ENCODE peak calls at places on chromosomes 12 and 14, in five cellular contexts. F is IMR-90, D is GM12878, G is SK-N-SH, Y is K562. Q is an unnamed sample.

GRCh38 chr12:132356686-132357622 is 27.6 kb upstream of the GALNT9 start:
- DNase-seq in G (no peak), Y (peak; percentile 27), F (peak; percentile 16), D (no peak), Q (no peak)

GRCh38 chr14:61527325-61528100 is 167.8 kb upstream of the HIF1A start:
- DNase-seq in F (peak; percentile 91), Y (peak; percentile 7), G (no peak), D (no peak), Q (peak; percentile 30)

GRCh38 chr12:124685689-124685993 is 118.2 kb upstream of the NCOR2 start:
- DNase-seq in D (no peak), F (no peak), Y (no peak), G (no peak), Q (no peak)

GRCh38 chr12:96255077-96255476 is 60.9 kb downstream of the ELK3 start:
- DNase-seq in G (no peak), Y (no peak), F (peak; percentile 57), D (no peak), Q (no peak)

GRCh38 chr14:30906752-30907658 is 32.6 kb downstream of the COCH start:
- DNase-seq in F (peak; percentile 15), D (no peak), Y (no peak), G (peak; percentile 26), Q (peak; percentile 58)

GRCh38 chr12:127559349-127560040 is 707.5 kb upstream of the TMEM132C start:
- DNase-seq in Y (peak; percentile 16), D (peak; percentile 11), G (peak; percentile 16), F (peak; percentile 94), Q (no peak)

GRCh38 chr14:52473557-52473956 is 78.7 kb downstream of the TXNDC16 start:
- DNase-seq in F (peak; percentile 51), Y (no peak), G (peak; percentile 16), D (no peak), Q (peak; percentile 44)

GRCh38 chr14:84760506-84760905 is 769.4 kb upstream of the FLRT2 start:
- DNase-seq in F (no peak), D (no peak), Y (no peak), G (no peak), Q (no peak)

GRCh38 chr14:20624495-20625070 is 16.9 kb downstream of the OR6S1 start:
- DNase-seq in F (peak; percentile 60), G (no peak), D (no peak), Y (peak; percentile 28), Q (no peak)

GRCh38 chr12:63266988-63267387 is 116.0 kb upstream of the AVPR1A start:
- DNase-seq in D (no peak), F (no peak), G (no peak), Y (no peak), Q (no peak)

DNA sequence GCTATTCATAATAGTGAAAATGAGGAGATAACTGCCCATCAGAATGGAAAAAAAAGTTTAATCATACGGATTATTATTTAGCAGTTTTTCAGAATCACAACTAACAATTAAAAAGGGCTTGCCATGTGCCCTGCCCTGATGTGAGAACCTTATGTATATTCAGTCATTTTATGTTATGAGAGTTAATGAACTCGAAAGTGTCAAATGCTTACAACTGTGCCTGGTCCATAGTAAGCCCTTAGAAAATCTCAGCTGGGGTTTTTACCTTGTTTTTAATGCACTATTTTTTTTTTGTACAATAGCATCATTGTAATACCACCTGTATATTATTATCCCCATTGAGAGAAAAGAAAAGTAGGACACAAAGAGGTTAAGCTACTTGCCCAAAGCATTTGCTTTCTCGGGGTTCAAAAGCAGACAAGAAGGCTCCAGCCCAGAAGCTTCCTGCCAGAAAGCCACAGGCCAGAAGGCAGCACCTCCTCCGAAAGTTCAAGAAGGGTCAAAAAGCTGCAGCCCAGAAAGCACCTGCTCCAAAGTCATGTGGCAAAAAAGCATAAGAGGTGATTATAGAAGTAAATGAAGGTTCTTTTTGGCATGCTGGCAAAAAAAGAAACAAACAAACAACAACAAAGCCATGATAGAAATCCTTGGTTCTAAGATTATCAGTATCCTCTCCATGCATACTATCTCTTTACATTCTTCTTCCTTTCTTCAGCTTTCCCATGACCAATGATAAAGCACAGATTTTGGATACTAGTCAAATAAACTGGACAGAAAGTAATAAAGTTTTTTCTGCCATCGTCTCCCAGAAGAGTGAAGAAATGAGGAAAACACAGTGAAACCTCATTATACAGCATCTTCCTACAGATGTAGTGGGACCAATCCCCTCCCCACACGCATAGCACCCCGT is 59.1 kb upstream of the NAP1L1 start:
- DNase-seq in F (no peak), G (no peak), D (peak; percentile 38), Y (no peak), Q (no peak)
- TF ChIP-seq MXI1 in F (no peak), G (no peak), D (no peak), Y (no peak), Q (no peak)

GRCh38 chr12:16300706-16301105 is 23.2 kb upstream of the SLC15A5 start:
- DNase-seq in D (no peak), G (no peak), Y (no peak), F (no peak), Q (no peak)

GRCh38 chr12:16297521-16297920 is 20.0 kb upstream of the SLC15A5 start:
- DNase-seq in D (no peak), Y (no peak), F (no peak), G (no peak), Q (no peak)

GRCh38 chr12:16303939-16304338 is 26.5 kb upstream of the SLC15A5 start:
- DNase-seq in F (no peak), Y (no peak), G (no peak), D (no peak), Q (no peak)

GRCh38 chr12:16300222-16300621 is 22.7 kb upstream of the SLC15A5 start:
- DNase-seq in G (no peak), D (no peak), F (peak; percentile 11), Y (no peak), Q (no peak)

GRCh38 chr12:16299403-16299802 is 21.9 kb upstream of the SLC15A5 start:
- DNase-seq in G (no peak), D (no peak), F (peak; percentile 1), Y (no peak), Q (no peak)
- TF ChIP-seq MXI1 in G (no peak), D (no peak), F (no peak), Y (no peak), Q (no peak)

GRCh38 chr12:85516039-85516438 is 236.0 kb downstream of the ALX1 start:
- DNase-seq in Y (no peak), D (no peak), G (no peak), F (no peak), Q (no peak)

GRCh38 chr12:85516667-85517325 is 236.8 kb downstream of the ALX1 start:
- DNase-seq in F (no peak), G (no peak), Y (no peak), D (no peak), Q (no peak)

DNA sequence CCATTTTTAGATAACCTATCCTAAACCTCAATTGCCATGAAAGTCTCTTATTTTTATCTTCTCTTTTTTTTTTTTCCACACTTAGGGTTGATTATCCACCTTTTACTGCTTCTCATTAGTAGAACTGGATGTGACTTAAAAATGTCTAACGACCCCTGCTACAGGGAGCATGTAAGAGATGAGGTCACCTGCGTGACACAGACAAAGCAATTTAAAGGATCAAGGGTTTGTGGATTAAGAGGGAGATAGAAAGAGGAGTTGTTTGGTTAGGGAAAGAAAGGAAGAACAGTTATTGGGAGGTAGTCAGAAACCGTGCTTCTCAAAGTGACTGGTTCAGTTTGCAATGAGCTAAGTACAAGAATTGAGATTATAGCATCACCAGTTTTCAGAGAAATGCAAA is 239.1 kb downstream of the ALX1 start:
- DNase-seq in F (no peak), Y (no peak), D (no peak), G (no peak), Q (no peak)
- TF ChIP-seq MXI1 in F (no peak), Y (no peak), D (no peak), G (no peak), Q (no peak)

GRCh38 chr12:98638009-98638408 is 6.6 kb downstream of the IKBIP start:
- DNase-seq in G (no peak), F (no peak), Y (no peak), D (no peak), Q (no peak)

GRCh38 chr12:98637068-98637467 is 7.5 kb downstream of the IKBIP start:
- DNase-seq in D (no peak), G (no peak), Y (no peak), F (no peak), Q (no peak)

GRCh38 chr12:98639526-98639925 is 5.1 kb downstream of the IKBIP start:
- DNase-seq in F (no peak), G (no peak), D (no peak), Y (no peak), Q (no peak)

GRCh38 chr12:98635657-98636323 is 8.8 kb downstream of the IKBIP start:
- DNase-seq in G (no peak), Y (no peak), D (peak; percentile 44), F (peak; percentile 77), Q (peak; percentile 20)
- TF ChIP-seq MXI1 in G (no peak), Y (no peak), D (no peak), F (no peak), Q (no peak)

GRCh38 chr14:34334329-34334728 is 127.7 kb downstream of the SPTSSA start:
- DNase-seq in Y (no peak), G (no peak), D (no peak), F (no peak), Q (no peak)

GRCh38 chr14:34328178-34328577 is 133.9 kb downstream of the SPTSSA start:
- DNase-seq in G (no peak), D (no peak), Y (no peak), F (peak; percentile 7), Q (no peak)

GRCh38 chr14:34329281-34329680 is 132.8 kb downstream of the SPTSSA start:
- DNase-seq in G (no peak), D (no peak), Y (no peak), F (peak; percentile 14), Q (no peak)

GRCh38 chr14:34330846-34331245 is 131.2 kb downstream of the SPTSSA start:
- DNase-seq in F (no peak), D (no peak), G (no peak), Y (no peak), Q (no peak)

GRCh38 chr14:34331728-34332623 is 130.1 kb downstream of the SPTSSA start:
- DNase-seq in D (peak; percentile 80), F (peak; percentile 62), Y (peak; percentile 43), G (peak; percentile 68), Q (peak; percentile 95)
- TF ChIP-seq MXI1 in D (no peak), F (no peak), Y (no peak), G (no peak), Q (no peak)

DNA sequence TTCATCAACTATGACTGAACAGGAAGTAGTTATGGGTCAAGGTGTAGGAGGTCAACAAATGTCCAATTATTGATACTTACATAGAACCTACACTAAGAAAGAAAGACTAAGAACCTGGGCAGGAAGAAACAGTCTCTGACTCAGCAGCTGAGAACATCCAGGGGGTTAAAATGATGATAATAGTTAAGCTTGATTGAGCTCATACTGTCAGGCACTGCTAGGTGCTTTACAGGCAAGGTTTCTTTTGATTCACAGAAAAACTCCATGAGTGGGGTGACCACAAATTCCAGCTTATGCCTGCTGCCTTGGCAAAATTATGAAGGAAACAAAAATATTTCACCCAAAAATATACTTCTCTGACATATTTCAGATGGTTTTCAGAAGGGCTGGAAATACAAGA is 75.0 kb downstream of the ACADS start:
- DNase-seq in G (no peak), Y (no peak), D (peak; percentile 45), F (no peak), Q (no peak)
- TF ChIP-seq MXI1 in G (no peak), Y (no peak), D (no peak), F (no peak), Q (no peak)